ENCODE peak calls at places on chromosomes 11 and 22, in nine cellular contexts. W, L, B, Z, M, N, S, H and C are unnamed samples.

GRCh38 chr22:26401726-26402125 is 27.3 kb upstream of the ASPHD2 start:
- DNase-seq in S (no peak), W (no peak), N (no peak), M (no peak), H (no peak), Z (no peak), L (no peak), B (no peak), C (no peak)

GRCh38 chr11:105937331-105937730 is 84.7 kb downstream of the MSANTD4 start:
- DNase-seq in S (peak), L (no peak), H (no peak), N (no peak), W (peak), M (no peak), B (no peak), Z (no peak), C (no peak)

GRCh38 chr11:18310800-18311340 is 11.1 kb downstream of the HPS5 start:
- DNase-seq in M (no peak), W (peak), N (no peak), L (no peak), B (peak), S (no peak), Z (no peak), H (no peak), C (peak)

GRCh38 chr11:101848262-101848661 is 66.5 kb upstream of the CEP126 start:
- DNase-seq in L (no peak), H (peak), Z (no peak), B (no peak), N (peak), M (no peak), W (peak), S (peak), C (peak)

GRCh38 chr11:123111465-123111864 is 49.5 kb upstream of the HSPA8 start:
- DNase-seq in H (peak), Z (no peak), N (peak), B (no peak), L (no peak), M (peak), W (peak), S (peak), C (peak)

GRCh38 chr11:116217006-116217405 is 555.8 kb downstream of the BUD13 start:
- DNase-seq in H (no peak), Z (peak), M (no peak), S (peak), N (no peak), W (peak), B (no peak), L (peak), C (peak)

GRCh38 chr22:22061085-22062077 is 78.8 kb upstream of the TOP3B start:
- DNase-seq in B (no peak), W (peak), S (peak), M (no peak), L (peak), N (peak), Z (no peak), H (no peak), C (peak)

GRCh38 chr11:62573006-62573591 is 592 bp downstream of the EEF1G start:
- DNase-seq in M (no peak), S (peak), Z (no peak), W (peak), N (peak), B (no peak), L (no peak), H (peak), C (no peak)

GRCh38 chr11:70313945-70314344 is 43.5 kb downstream of the PPFIA1 start:
- DNase-seq in N (no peak), L (no peak), Z (no peak), B (peak), S (no peak), M (no peak), W (no peak), H (no peak), C (no peak)

GRCh38 chr11:73939096-73939495 is 11.7 kb upstream of the DNAJB13 start:
- DNase-seq in W (peak), S (no peak), Z (no peak), N (no peak), L (no peak), M (no peak), B (no peak), H (no peak), C (peak)

GRCh38 chr11:31958086-31958735 is 132.7 kb upstream of the RCN1 start:
- DNase-seq in N (peak), W (peak), Z (peak), M (no peak), H (peak), S (peak), L (no peak), B (peak), C (peak)

GRCh38 chr11:128501576-128502549 is 85.5 kb downstream of the ETS1 start:
- DNase-seq in M (no peak), N (no peak), H (peak), W (peak), S (peak), Z (no peak), L (no peak), B (no peak), C (peak)

GRCh38 chr11:1929621-1930447 is 10.3 kb downstream of the TNNT3 start:
- DNase-seq in S (no peak), L (no peak), N (no peak), H (no peak), Z (peak), M (no peak), W (no peak), B (no peak), C (no peak)

GRCh38 chr11:123469089-123469488 is 39.0 kb downstream of the GRAMD1B start:
- DNase-seq in M (no peak), Z (no peak), B (no peak), S (peak), W (peak), L (no peak), H (no peak), N (no peak), C (no peak)

GRCh38 chr11:112113539-112114457 is 27.1 kb downstream of the SDHD start:
- DNase-seq in B (no peak), N (peak), Z (no peak), S (peak), H (peak), M (peak), L (no peak), W (peak), C (peak)

GRCh38 chr11:64870176-64870892 is 8.1 kb downstream of the EHD1 start:
- DNase-seq in H (peak), W (peak), N (no peak), B (no peak), L (no peak), M (no peak), S (peak), Z (no peak), C (peak)

GRCh38 chr11:73099512-73100266 is 42.4 kb downstream of the FCHSD2 start:
- DNase-seq in W (no peak), H (no peak), B (no peak), Z (no peak), L (no peak), N (no peak), M (no peak), S (no peak), C (no peak)

GRCh38 chr11:124586247-124586860 is 16.6 kb downstream of the OR8A1 start:
- DNase-seq in W (peak), B (no peak), Z (peak), H (peak), M (peak), L (peak), S (peak), N (peak), C (peak)

GRCh38 chr11:133402551-133402950 is 129.8 kb downstream of the OPCML start:
- DNase-seq in L (no peak), W (no peak), N (no peak), Z (no peak), M (no peak), S (no peak), H (no peak), B (no peak), C (no peak)

GRCh38 chr11:75475767-75476650 is 43.0 kb upstream of the KLHL35 start:
- DNase-seq in L (no peak), W (peak), S (peak), H (no peak), M (no peak), N (peak), Z (peak), B (no peak), C (peak)

GRCh38 chr11:58829736-58830135 is 14.8 kb downstream of the GLYATL2 start:
- DNase-seq in N (no peak), S (peak), M (no peak), H (no peak), L (no peak), W (peak), Z (no peak), B (no peak), C (peak)

GRCh38 chr11:87359401-87359800 is 321.7 kb downstream of the TMEM135 start:
- DNase-seq in Z (no peak), W (no peak), M (no peak), L (no peak), H (no peak), N (peak), S (no peak), B (no peak), C (no peak)

GRCh38 chr22:25774575-25775026 is 32.6 kb downstream of the MYO18B start:
- DNase-seq in B (no peak), W (no peak), Z (no peak), M (no peak), H (peak), S (no peak), L (no peak), N (peak), C (no peak)

GRCh38 chr11:132125855-132126841 is 755.7 kb downstream of the NTM start:
- DNase-seq in H (peak), N (no peak), Z (no peak), L (no peak), W (peak), B (no peak), S (peak), M (no peak), C (peak)

GRCh38 chr11:132131051-132131450 is 760.6 kb downstream of the NTM start:
- DNase-seq in N (no peak), Z (no peak), H (no peak), S (no peak), L (no peak), M (no peak), W (no peak), B (no peak), C (no peak)

GRCh38 chr11:132123449-132123848 is 753.0 kb downstream of the NTM start:
- DNase-seq in N (no peak), Z (no peak), B (no peak), L (no peak), M (no peak), H (no peak), S (no peak), W (no peak), C (no peak)

GRCh38 chr11:132123854-132124835 is 753.7 kb downstream of the NTM start:
- DNase-seq in H (no peak), W (no peak), B (peak), M (no peak), S (no peak), N (no peak), L (no peak), Z (no peak), C (no peak)

DNA sequence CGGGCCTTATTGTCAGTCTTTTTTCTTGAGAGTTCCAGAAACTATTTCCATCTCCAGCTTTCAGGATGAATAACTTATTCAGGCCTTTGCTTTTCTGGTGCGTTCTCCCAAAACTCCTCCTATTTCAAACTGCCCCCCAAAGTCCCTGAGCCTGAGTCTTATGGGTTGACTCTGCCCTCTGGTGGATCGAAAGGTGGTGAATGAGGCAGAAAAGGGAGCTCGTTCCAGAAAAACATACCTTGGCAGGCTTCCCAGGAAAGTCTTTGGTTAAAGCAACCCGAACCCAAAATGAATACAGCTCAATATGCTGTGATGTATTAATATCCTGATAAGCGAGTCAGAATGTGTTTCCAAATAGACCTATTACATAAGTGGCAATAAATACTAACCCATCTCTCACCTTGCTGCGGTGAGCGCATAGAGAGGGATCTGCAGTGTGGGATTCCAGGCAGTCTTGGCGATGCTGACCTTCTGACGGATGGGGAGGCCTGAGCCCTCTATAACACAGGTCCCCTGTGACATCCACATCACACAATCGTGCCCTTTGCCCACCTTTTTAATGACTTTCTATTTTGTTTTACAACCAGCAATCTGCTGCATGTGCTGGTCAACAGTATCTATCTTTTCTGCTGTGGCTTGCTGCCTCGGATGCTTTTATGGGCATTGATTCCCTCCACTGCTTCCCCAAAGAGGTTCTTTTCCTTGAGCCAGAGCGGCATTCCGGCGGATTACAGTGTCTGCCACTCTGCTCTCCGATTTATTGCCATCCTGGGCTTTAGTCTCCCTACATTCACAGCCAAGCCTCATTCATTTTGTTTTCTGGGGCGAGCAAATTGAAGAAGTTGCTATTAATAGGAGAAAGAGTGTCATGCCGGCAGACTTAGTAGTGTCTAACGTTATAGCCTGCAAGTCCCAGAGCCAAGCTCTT is 756.8 kb downstream of the NTM start:
- DNase-seq in H (peak), N (no peak), W (peak), B (no peak), M (peak), L (no peak), Z (no peak), S (peak), C (peak)
- TF ChIP-seq CTCF in H (peak), N (peak), W (peak), B (peak), M (peak), L (peak), Z (peak), S (peak), C (peak)

GRCh38 chr22:20771918-20772625 is 1.8 kb upstream of the SERPIND1 start:
- DNase-seq in H (peak), N (no peak), L (no peak), M (no peak), S (no peak), B (no peak), Z (no peak), W (no peak), C (no peak)
- TF ChIP-seq CTCF in H (peak), N (no peak), L (peak), M (peak), S (no peak), B (peak), Z (no peak), W (peak), C (no peak)

DNA sequence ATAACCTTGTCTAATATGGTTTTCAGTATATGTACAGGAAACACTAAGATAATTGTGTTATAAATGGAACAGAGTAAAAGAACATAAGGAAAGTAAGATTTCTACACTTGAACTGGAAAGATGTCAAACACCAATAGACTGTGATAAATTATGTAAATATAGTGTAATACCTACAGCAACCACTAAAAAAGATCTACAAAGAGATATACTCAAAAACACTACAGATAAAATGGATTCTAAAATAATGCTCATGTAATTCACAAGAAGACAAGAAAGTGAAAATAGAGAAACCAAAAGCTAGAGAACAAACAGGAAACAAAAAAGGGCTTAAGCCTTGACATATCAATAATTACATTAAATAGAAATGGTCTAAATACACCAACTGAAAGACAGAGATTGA is 30.9 kb downstream of the DEUP1 start:
- DNase-seq in M (no peak), H (no peak), N (no peak), B (no peak), Z (no peak), S (no peak), L (no peak), W (no peak), C (no peak)
- TF ChIP-seq CTCF in M (no peak), H (no peak), N (peak), B (no peak), Z (no peak), S (no peak), L (no peak), W (peak), C (no peak)

GRCh38 chr11:117219995-117220394 is 11.9 kb downstream of the PCSK7 start:
- DNase-seq in W (no peak), Z (no peak), S (peak), M (no peak), N (no peak), L (no peak), B (no peak), H (no peak), C (no peak)

GRCh38 chr11:117220568-117220967 is 11.3 kb downstream of the PCSK7 start:
- DNase-seq in L (no peak), M (no peak), Z (no peak), N (no peak), H (no peak), W (no peak), B (no peak), S (no peak), C (no peak)

GRCh38 chr11:117222991-117223740 is 8.7 kb downstream of the PCSK7 start:
- DNase-seq in L (no peak), S (no peak), Z (no peak), M (no peak), W (no peak), H (no peak), N (no peak), B (no peak), C (no peak)

GRCh38 chr11:117220999-117221774 is 10.7 kb downstream of the PCSK7 start:
- DNase-seq in S (peak), Z (no peak), M (no peak), W (no peak), L (no peak), N (no peak), H (no peak), B (no peak), C (no peak)

DNA sequence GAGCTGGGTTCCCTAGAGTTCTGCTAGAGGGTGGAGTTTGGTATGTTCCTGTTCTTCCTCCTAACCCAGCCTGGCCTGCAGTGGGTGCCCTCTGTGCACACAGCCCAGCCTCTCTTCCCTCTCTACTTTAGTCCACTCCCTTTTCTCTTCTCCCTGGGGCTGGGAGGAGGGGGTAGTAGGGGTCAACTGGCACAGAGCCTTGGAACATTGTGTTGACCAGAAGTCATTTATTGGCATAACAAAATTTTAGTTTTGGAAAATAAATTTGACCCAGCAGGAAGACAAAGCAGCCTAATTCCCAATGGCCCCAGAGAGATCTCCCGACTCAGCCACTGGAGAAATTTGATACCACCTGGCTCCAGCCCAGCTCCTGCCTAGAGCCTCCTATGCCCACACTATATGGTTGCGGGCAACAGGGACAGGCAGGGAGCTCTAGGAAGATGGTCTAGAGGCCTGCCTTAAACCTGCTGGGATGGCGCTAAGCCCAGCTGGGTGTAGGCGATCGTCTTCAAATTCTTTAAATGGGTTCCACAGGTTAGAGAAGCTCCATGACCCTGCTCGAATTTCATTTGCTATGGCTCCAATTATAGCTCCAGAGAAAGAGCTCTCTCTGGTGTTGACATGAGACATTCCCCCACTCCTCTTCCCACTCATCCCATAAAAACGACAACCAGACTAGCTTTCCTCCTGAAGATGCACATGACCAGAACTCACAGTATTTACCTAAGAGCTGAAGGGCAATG is 9.9 kb downstream of the PCSK7 start:
- DNase-seq in W (peak), L (no peak), H (no peak), B (no peak), N (no peak), M (no peak), Z (no peak), S (peak), C (peak)
- TF ChIP-seq CTCF in W (no peak), L (no peak), H (no peak), B (no peak), N (no peak), M (no peak), Z (no peak), S (no peak), C (no peak)